ENCODE peak calls at places on chromosomes 3 and 15, in eight cellular contexts. K is A549, B is K562, Y is stomach, I is GM12878, R is sigmoid colon, X is tibial nerve, U is ovary. M is an unnamed sample.

GRCh38 chr3:46878796-46879436 is 1.4 kb downstream of the PTH1R start:
- DNase-seq in K (peak), B (no peak), Y (no peak), I (peak), R (no peak), X (no peak), U (no peak), M (no peak)

GRCh38 chr3:184665101-184665500 is 46.8 kb downstream of the MAGEF1 start:
- DNase-seq in K (no peak), B (no peak), Y (no peak), I (no peak), R (no peak), X (no peak), U (no peak), M (no peak)

GRCh38 chr3:16369247-16369646 is 104.2 kb downstream of the OXNAD1 start:
- DNase-seq in K (no peak), B (no peak), Y (no peak), I (no peak), R (no peak), X (no peak), U (no peak), M (no peak)

GRCh38 chr3:54818942-54819341 is 108.9 kb downstream of the LRTM1 start:
- DNase-seq in K (no peak), B (no peak), Y (no peak), I (no peak), R (no peak), X (no peak), U (no peak), M (no peak)

GRCh38 chr3:18061737-18062136 is 319.3 kb upstream of the TBC1D5 start:
- DNase-seq in K (no peak), B (no peak), Y (no peak), I (no peak), R (no peak), X (no peak), U (no peak), M (no peak)

GRCh38 chr15:95174281-95174680 is 942.9 kb downstream of the MCTP2 start:
- DNase-seq in K (no peak), B (no peak), Y (no peak), I (no peak), R (peak), X (no peak), U (no peak), M (peak)

GRCh38 chr15:92421980-92422379 is 28.3 kb downstream of the ST8SIA2 start:
- DNase-seq in K (no peak), B (no peak), Y (no peak), I (no peak), R (no peak), X (no peak), U (no peak), M (no peak)

GRCh38 chr3:151697496-151697895 is 36.2 kb upstream of the AADACL2 start:
- DNase-seq in K (peak), B (no peak), Y (no peak), I (no peak), R (no peak), X (no peak), U (no peak), M (no peak)

GRCh38 chr3:124034016-124034808 is 42.3 kb upstream of the ROPN1 start:
- DNase-seq in K (no peak), B (peak), Y (no peak), I (no peak), R (no peak), X (no peak), U (peak), M (no peak)

GRCh38 chr3:141336672-141337522 is 31.4 kb upstream of the ZBTB38 start:
- DNase-seq in K (peak), B (no peak), Y (no peak), I (peak), R (no peak), X (no peak), U (no peak), M (no peak)

GRCh38 chr3:138670409-138670808 is 61.8 kb downstream of the FAIM start:
- DNase-seq in K (no peak), B (no peak), Y (no peak), I (no peak), R (no peak), X (no peak), U (no peak), M (no peak)

GRCh38 chr3:6262035-6262434 is 598.9 kb upstream of the GRM7 start:
- DNase-seq in K (no peak), B (no peak), Y (no peak), I (no peak), R (no peak), X (no peak), U (no peak), M (no peak)

GRCh38 chr15:100525894-100526512 is 2.7 kb downstream of the CERS3 start:
- DNase-seq in K (no peak), B (no peak), Y (peak), I (no peak), R (peak), X (no peak), U (no peak), M (peak)

GRCh38 chr3:14460342-14461005 is 58.1 kb downstream of the SLC6A6 start:
- DNase-seq in K (peak), B (no peak), Y (peak), I (no peak), R (peak), X (peak), U (peak), M (no peak)

GRCh38 chr15:45849136-45849535 is 214.3 kb downstream of the SQOR start:
- DNase-seq in K (no peak), B (no peak), Y (no peak), I (no peak), R (no peak), X (no peak), U (no peak), M (no peak)

GRCh38 chr15:45387379-45388007 is 9.1 kb upstream of the GATM start:
- DNase-seq in K (peak), B (no peak), Y (no peak), I (no peak), R (no peak), X (no peak), U (no peak), M (no peak)

DNA sequence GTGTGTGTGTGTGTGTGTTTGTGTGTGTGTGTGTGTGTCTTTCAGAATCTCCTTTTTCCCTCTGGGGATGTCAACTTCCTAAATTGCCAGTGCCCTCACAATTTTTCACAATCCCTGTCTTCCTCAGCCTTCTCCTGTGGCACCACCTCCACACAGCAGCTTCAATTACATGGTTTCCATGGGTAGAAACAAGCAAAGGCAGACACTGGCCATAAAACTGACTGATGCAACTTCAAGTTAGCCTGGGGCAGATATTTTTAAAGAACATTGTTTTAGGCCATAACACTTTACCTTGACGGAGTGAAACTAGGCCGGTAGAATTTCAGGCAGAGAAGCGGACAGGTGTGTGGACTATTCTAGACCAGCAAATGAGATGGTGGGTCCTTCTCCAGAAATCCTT is 405.8 kb upstream of the SUCLG2 start:
- DNase-seq in K (no peak), B (no peak), Y (no peak), I (no peak), R (no peak), X (no peak), U (no peak), M (no peak)
- TF ChIP-seq EP300 in K (no peak), B (no peak), Y (no peak), I (no peak), R (no peak), X (no peak), U (no peak), M (no peak)

DNA sequence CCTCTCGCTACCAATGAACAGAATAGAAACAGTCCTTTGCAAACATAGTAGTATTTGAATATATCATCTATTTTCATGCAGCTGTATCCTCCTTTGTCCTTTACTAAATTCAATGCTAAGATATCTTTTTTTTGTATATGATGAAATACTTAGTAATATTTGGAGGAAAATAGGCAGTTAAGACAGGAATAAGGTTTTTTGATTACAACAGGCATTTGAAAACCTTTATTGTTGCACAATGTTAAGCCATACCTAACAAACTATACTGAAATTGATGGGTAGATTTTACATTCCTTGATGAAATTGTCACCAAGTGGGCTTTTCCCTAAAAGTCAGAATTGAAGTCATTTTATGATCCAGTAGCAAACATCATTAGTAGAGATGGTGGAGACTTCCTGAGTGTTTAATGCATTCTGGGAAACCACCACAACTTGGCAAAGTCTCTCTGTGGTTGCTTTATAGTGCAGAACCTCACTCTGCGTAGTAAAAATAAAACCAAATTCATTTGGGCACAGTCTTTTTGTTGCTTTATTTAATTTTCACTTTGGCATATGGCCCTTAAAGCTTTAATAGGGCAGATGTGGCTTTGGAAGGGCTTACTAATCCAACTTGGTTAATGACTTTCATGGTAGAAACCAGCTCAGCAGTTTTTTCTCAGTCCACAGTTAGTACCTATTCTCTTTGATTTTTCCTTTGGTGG is 216.1 kb downstream of the DIPK2A start:
- DNase-seq in K (no peak), B (no peak), Y (no peak), I (no peak), R (no peak), X (no peak), U (no peak), M (no peak)
- TF ChIP-seq EP300 in K (no peak), B (no peak), Y (no peak), I (no peak), R (no peak), X (no peak), U (no peak), M (no peak)

GRCh38 chr15:70202756-70203155 is 105.0 kb upstream of the TLE3 start:
- DNase-seq in K (no peak), B (no peak), Y (no peak), I (no peak), R (no peak), X (no peak), U (no peak), M (no peak)
- TF ChIP-seq EP300 in K (no peak), B (no peak), Y (no peak), I (no peak), R (no peak), X (no peak), U (no peak), M (no peak)

DNA sequence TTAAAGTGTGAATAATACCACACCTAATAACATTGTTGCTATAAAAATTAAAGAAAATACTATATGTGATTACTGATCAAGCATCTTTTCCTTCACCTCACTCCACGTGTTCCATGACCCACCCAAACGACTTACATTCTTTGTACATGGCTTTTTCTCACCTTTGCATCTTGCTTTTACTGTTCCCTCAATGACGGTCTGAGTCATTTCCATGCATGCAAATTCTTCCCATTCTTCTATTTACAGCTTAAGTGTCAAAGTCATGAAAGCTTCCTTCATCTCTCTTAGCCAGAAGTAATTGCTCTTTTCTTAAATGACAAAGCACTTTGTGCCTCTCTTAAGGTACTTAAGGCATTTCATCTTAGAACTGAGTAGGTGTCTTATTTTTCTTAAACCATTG is 64.0 kb downstream of the GREM1 start:
- DNase-seq in K (no peak), B (no peak), Y (no peak), I (no peak), R (no peak), X (no peak), U (no peak), M (no peak)
- TF ChIP-seq EP300 in K (no peak), B (no peak), Y (no peak), I (no peak), R (no peak), X (no peak), U (no peak), M (no peak)

GRCh38 chr3:58052373-58053273 is 44.4 kb downstream of the FLNB start:
- DNase-seq in K (peak), B (peak), Y (peak), I (no peak), R (peak), X (peak), U (peak), M (peak)

GRCh38 chr3:58049143-58049785 is 41.0 kb downstream of the FLNB start:
- DNase-seq in K (peak), B (peak), Y (peak), I (no peak), R (peak), X (no peak), U (peak), M (peak)

GRCh38 chr3:58048301-58048700 is 40.1 kb downstream of the FLNB start:
- DNase-seq in K (no peak), B (no peak), Y (no peak), I (no peak), R (no peak), X (no peak), U (no peak), M (no peak)

GRCh38 chr3:58047806-58048205 is 39.6 kb downstream of the FLNB start:
- DNase-seq in K (no peak), B (no peak), Y (no peak), I (no peak), R (no peak), X (no peak), U (no peak), M (no peak)

DNA sequence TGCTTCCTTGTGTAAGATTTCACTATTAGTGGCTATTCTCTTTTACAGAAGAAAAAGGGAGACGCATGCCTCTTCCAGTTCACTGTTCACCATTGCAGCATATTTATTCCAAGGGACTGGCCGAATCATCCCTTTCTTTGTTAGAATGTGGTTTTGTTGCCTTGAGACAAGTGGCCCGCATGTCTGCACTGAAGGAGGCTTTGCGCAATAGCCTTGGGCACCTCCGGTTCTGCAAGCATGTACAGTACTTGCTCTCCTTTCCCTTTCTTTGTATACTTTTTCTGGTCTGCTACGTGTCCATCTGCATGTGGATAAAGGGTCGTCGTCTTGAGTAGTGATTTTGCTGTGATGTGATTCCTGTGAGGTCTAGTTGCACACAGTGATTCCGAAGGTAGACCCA is 43.0 kb downstream of the FLNB start:
- DNase-seq in K (peak), B (no peak), Y (no peak), I (no peak), R (peak), X (no peak), U (peak), M (no peak)
- TF ChIP-seq EP300 in K (no peak), B (no peak), Y (no peak), I (no peak), R (no peak), X (peak), U (no peak), M (no peak)

DNA sequence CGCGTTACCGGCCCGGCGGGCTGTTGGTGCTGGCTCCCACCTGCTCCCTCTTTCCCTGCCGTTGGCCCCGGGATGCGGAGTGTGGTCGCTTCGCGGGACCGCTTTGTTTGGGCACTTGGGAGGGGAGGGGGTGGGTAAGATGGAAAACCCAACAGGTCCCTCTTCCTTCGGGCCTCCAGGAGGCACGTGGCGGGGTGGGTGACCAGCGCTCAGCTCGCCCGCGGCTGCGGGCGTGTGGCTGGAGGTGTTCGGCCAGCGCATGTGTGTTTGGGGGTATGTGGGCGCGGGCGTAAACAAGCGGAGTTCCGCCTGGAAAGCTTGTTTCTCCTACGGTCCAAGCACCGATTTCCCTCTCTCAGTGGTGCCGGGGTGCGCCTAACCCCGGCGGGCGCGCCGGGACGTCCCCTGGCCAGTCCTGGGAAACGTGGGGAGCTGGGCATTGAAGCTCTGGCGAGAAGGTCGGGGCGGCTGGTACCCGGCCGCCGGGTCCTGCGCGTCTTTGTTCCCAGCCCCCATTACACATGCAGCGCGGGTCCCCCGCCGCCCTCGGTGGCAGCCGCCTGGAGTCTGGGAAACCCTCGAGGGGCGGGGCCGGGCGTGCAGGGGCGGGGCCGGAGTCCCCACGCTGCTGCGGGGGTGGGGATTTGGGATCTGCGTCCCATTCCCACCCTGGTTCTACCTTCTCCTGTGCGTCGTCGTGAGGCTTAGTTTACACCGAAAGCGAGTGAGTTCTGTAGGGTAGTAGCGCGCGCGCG is 1.4 kb downstream of the ACVR2B start:
- DNase-seq in K (peak), B (peak), Y (peak), I (no peak), R (peak), X (peak), U (peak), M (peak)
- TF ChIP-seq EP300 in K (no peak), B (no peak), Y (no peak), I (no peak), R (no peak), X (peak), U (no peak), M (no peak)

DNA sequence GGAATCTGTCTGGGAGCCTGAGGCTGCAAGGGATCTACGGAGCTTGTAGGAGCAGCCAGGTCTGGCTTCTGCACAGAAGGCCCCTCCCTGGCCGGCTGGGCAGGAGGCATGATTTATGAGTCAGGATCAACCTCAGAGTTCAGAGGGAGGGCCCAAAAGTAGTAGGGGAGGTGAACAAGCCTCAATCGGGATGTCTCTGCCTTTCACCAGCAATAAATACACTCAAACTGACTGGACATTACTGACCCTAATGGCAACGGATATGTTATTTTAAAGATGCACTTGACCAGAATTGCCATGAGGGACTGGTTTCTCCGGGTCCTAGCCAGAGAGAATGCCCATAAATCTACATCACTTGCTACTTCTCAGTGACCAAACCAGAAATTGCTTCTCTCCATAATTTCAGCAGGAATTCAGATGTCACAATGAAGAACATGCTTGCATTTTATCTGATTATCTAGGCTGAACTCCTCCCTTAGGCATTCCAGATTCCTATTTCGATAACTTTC is 109.6 kb upstream of the LMOD3 start:
- DNase-seq in K (peak), B (no peak), Y (peak), I (no peak), R (no peak), X (no peak), U (no peak), M (no peak)
- TF ChIP-seq EP300 in K (no peak), B (no peak), Y (no peak), I (no peak), R (no peak), X (no peak), U (no peak), M (no peak)